ENCODE peak calls at places on chromosomes 2 and 18, in five cellular contexts. S, H, A, W and T are unnamed samples.

GRCh38 chr2:201021914-201022313 is 49.6 kb downstream of the HYCC2 start:
- DNase-seq in S (no peak), H (no peak), A (no peak), W (no peak), T (no peak)

GRCh38 chr2:234406085-234406484 is 90.8 kb downstream of the ARL4C start:
- DNase-seq in S (no peak), H (no peak), A (no peak), W (no peak), T (no peak)

GRCh38 chr2:145000376-145000775 is 480.5 kb upstream of the ZEB2 start:
- DNase-seq in S (no peak), H (no peak), A (no peak), W (no peak), T (no peak)

GRCh38 chr2:45684756-45685155 is 33.3 kb downstream of the PRKCE start:
- DNase-seq in S (no peak), H (no peak), A (no peak), W (no peak), T (no peak)

GRCh38 chr2:46967990-46968647 is 52.5 kb upstream of the MCFD2 start:
- DNase-seq in S (peak), H (no peak), A (no peak), W (no peak), T (peak)

GRCh38 chr18:80200171-80200931 is 47.0 kb downstream of the PARD6G start:
- DNase-seq in S (no peak), H (no peak), A (peak), W (no peak), T (no peak)

GRCh38 chr2:144217853-144218633 is 301.9 kb downstream of the ZEB2 start:
- DNase-seq in S (no peak), H (no peak), A (no peak), W (no peak), T (no peak)

GRCh38 chr2:169620509-169620908 is 36.4 kb downstream of the PPIG start:
- DNase-seq in S (no peak), H (no peak), A (no peak), W (no peak), T (no peak)

GRCh38 chr2:31270136-31270535 is 36.2 kb downstream of the EHD3 start:
- DNase-seq in S (peak), H (no peak), A (no peak), W (no peak), T (no peak)

GRCh38 chr2:156306821-156307220 is 25.7 kb downstream of the NR4A2 start:
- DNase-seq in S (no peak), H (no peak), A (no peak), W (no peak), T (no peak)

GRCh38 chr2:27527182-27527581 is 30.5 kb downstream of the GCKR start:
- DNase-seq in S (no peak), H (no peak), A (no peak), W (no peak), T (no peak)

GRCh38 chr2:223166975-223167650 is 115.1 kb downstream of the KCNE4 start:
- DNase-seq in S (no peak), H (no peak), A (no peak), W (no peak), T (no peak)

GRCh38 chr2:181305151-181306123 is 151.7 kb upstream of the ITGA4 start:
- DNase-seq in S (no peak), H (peak), A (no peak), W (no peak), T (no peak)

GRCh38 chr2:159410276-159410675 is 123.8 kb upstream of the WDSUB1 start:
- DNase-seq in S (no peak), H (no peak), A (no peak), W (no peak), T (no peak)

GRCh38 chr2:138501427-138502252 is at the start of gene SPOPL:
- DNase-seq in S (peak), H (peak), A (peak), W (peak), T (peak)

GRCh38 chr18:28884304-28884703 is 707.4 kb upstream of the CDH2 start:
- DNase-seq in S (no peak), H (no peak), A (no peak), W (no peak), T (no peak)

GRCh38 chr2:191328150-191328809 is 83.1 kb downstream of the MYO1B start:
- DNase-seq in S (no peak), H (no peak), A (no peak), W (no peak), T (no peak)

GRCh38 chr18:24362757-24363156 is 34.9 kb downstream of the OSBPL1A start:
- DNase-seq in S (no peak), H (no peak), A (no peak), W (no peak), T (no peak)

GRCh38 chr2:173964565-173965371 is 405 bp downstream of the SP3 start:
- DNase-seq in S (peak), H (peak), A (peak), W (peak), T (no peak)

GRCh38 chr2:60533114-60534033 is 20.1 kb downstream of the BCL11A start:
- DNase-seq in S (peak), H (no peak), A (peak), W (no peak), T (no peak)

GRCh38 chr2:236512902-236513433 is 56.7 kb upstream of the ACKR3 start:
- DNase-seq in S (peak), H (peak), A (peak), W (peak), T (peak)

GRCh38 chr2:102604754-102605153 is 14.6 kb upstream of the SLC9A2 start:
- DNase-seq in S (no peak), H (no peak), A (no peak), W (no peak), T (no peak)

GRCh38 chr2:113216321-113216720 is 42.5 kb downstream of the PSD4 start:
- DNase-seq in S (no peak), H (no peak), A (no peak), W (no peak), T (no peak)

GRCh38 chr18:58512161-58512581 is 116.7 kb downstream of the ALPK2 start:
- DNase-seq in S (no peak), H (no peak), A (no peak), W (no peak), T (no peak)

GRCh38 chr2:240320561-240321091 is 114.8 kb upstream of the GPC1 start:
- DNase-seq in S (no peak), H (no peak), A (no peak), W (no peak), T (no peak)